ENCODE peak calls at places on chromosomes 12 and 14, in seven cellular contexts. K is left ventricle myocardium inferior; W is T47D; M is OCI-M1; R is stimulated activated CD4-positive, alpha-beta T cell treated with anti-CD3 and anti-CD28 coated beads, Interleukin-12 subunit alpha, Interleukin-12 subunit beta, amount 100 ng/mL, for 4 hours; C is stimulated activated CD8-positive, alpha-beta memory T cell treated with anti-CD3 and anti-CD28 coated beads, Interleukin-2, amount 100 ng/mL, for 1 hour; Y is uterus. Z is an unnamed sample.

GRCh38 chr14:35147711-35148110 is 25.4 kb downstream of the PRORP start:
- DNase-seq in K (no peak), W (no peak), M (no peak), R (no peak), C (no peak), Y (no peak), Z (no peak)

GRCh38 chr14:48826058-48826457 is 760.1 kb downstream of the RPS29 start:
- DNase-seq in K (no peak), W (no peak), M (no peak), R (no peak), C (no peak), Y (no peak), Z (no peak)

GRCh38 chr12:9756174-9756573 is 4.5 kb downstream of the CD69 start:
- DNase-seq in K (no peak), W (no peak), M (no peak), R (no peak), C (no peak), Y (no peak), Z (no peak)

GRCh38 chr14:24299255-24300191 is at the start of the genes DHRS1 and NOP9:
- DNase-seq in K (peak; percentile 92), W (peak; percentile 76), M (peak; percentile 92), R (peak; percentile 94), C (peak; percentile 89), Y (peak; percentile 89), Z (peak; percentile 93)

GRCh38 chr14:94269156-94269555 is 23.9 kb downstream of the SERPINA10 start:
- DNase-seq in K (no peak), W (no peak), M (no peak), R (no peak), C (no peak), Y (no peak), Z (no peak)

GRCh38 chr12:47652491-47653234 is 53.2 kb downstream of the RPAP3 start:
- DNase-seq in K (peak; percentile 18), W (no peak), M (peak; percentile 70), R (no peak), C (no peak), Y (no peak), Z (no peak)

GRCh38 chr14:86936556-86936955 is 1056.4 kb downstream of the GALC start:
- DNase-seq in K (no peak), W (no peak), M (no peak), R (no peak), C (no peak), Y (no peak), Z (no peak)

GRCh38 chr12:120944645-120945217 is 33.6 kb upstream of the HNF1A start:
- DNase-seq in K (peak; percentile 25), W (peak; percentile 78), M (peak; percentile 68), R (peak; percentile 67), C (peak; percentile 48), Y (no peak), Z (peak; percentile 60)

GRCh38 chr14:78598046-78598652 is 428.0 kb downstream of the NRXN3 start:
- DNase-seq in K (peak; percentile 17), W (peak; percentile 69), M (peak; percentile 58), R (peak; percentile 18), C (no peak), Y (peak; percentile 13), Z (no peak)

GRCh38 chr14:100153560-100153959 is 5.9 kb downstream of the DEGS2 start:
- DNase-seq in K (no peak), W (no peak), M (no peak), R (no peak), C (no peak), Y (no peak), Z (no peak)

GRCh38 chr14:77746064-77746463 is 14.9 kb downstream of the SNW1 start:
- DNase-seq in K (no peak), W (no peak), M (no peak), R (no peak), C (no peak), Y (no peak), Z (no peak)

GRCh38 chr14:98564541-98564940 is 707.5 kb downstream of the BCL11B start:
- DNase-seq in K (no peak), W (no peak), M (no peak), R (no peak), C (no peak), Y (no peak), Z (no peak)

GRCh38 chr12:57467915-57468314 is 8.3 kb downstream of the GLI1 start:
- DNase-seq in K (no peak), W (no peak), M (no peak), R (no peak), C (no peak), Y (no peak), Z (no peak)

GRCh38 chr14:103450423-103450822 is 65.2 kb downstream of the MARK3 start:
- DNase-seq in K (no peak), W (no peak), M (no peak), R (no peak), C (no peak), Y (no peak), Z (no peak)